ENCODE peak calls at places on chromosomes 3 and 15, in ten cellular contexts. H, I, M, Q, O, K, J, R, Y and V are unnamed samples.

GRCh38 chr15:90686435-90687218 is 30.5 kb upstream of the BLM start:
- DNase-seq in H (no peak), I (no peak), M (no peak), Q (no peak), O (peak; percentile 62), K (no peak), J (no peak), R (no peak), Y (no peak), V (no peak)

GRCh38 chr3:184354121-184354728 is 7.2 kb downstream of the CLCN2 start:
- DNase-seq in H (peak; percentile 47), I (peak; percentile 53), M (peak; percentile 61), Q (no peak), O (peak; percentile 57), K (no peak), J (peak; percentile 69), R (no peak), Y (peak; percentile 41), V (peak; percentile 90)

GRCh38 chr15:77009646-77010311 is 14.9 kb downstream of the PSTPIP1 start:
- DNase-seq in H (no peak), I (no peak), M (no peak), Q (no peak), O (no peak), K (peak; percentile 33), J (no peak), R (no peak), Y (no peak), V (no peak)

GRCh38 chr3:27224197-27224596 is 145.0 kb downstream of the NEK10 start:
- DNase-seq in H (no peak), I (no peak), M (no peak), Q (no peak), O (no peak), K (peak; percentile 26), J (no peak), R (no peak), Y (no peak), V (no peak)

GRCh38 chr3:48038971-48039481 is 22.8 kb upstream of the MAP4 start:
- DNase-seq in H (no peak), I (no peak), M (no peak), Q (no peak), O (no peak), K (no peak), J (no peak), R (no peak), Y (no peak), V (no peak)

GRCh38 chr3:40996827-40997710 is 202.2 kb upstream of the CTNNB1 start:
- DNase-seq in H (no peak), I (no peak), M (peak; percentile 7), Q (no peak), O (no peak), K (no peak), J (peak; percentile 21), R (no peak), Y (no peak), V (peak; percentile 85)

GRCh38 chr15:93286456-93286855 is 197.4 kb upstream of the RGMA start:
- DNase-seq in H (no peak), I (no peak), M (no peak), Q (no peak), O (no peak), K (no peak), J (peak; percentile 53), R (no peak), Y (no peak), V (peak; percentile 70)

GRCh38 chr15:78914027-78914764 is 30.6 kb downstream of the CTSH start:
- DNase-seq in H (peak; percentile 50), I (peak; percentile 39), M (no peak), Q (peak; percentile 81), O (no peak), K (peak; percentile 25), J (peak; percentile 21), R (peak; percentile 77), Y (no peak), V (peak; percentile 74)

GRCh38 chr3:182608876-182609275 is 184.4 kb upstream of the ATP11B start:
- DNase-seq in H (no peak), I (no peak), M (no peak), Q (no peak), O (no peak), K (no peak), J (no peak), R (no peak), Y (no peak), V (no peak)

GRCh38 chr3:55750525-55750924 is 263.4 kb upstream of the WNT5A start:
- DNase-seq in H (no peak), I (no peak), M (no peak), Q (no peak), O (no peak), K (peak; percentile 91), J (no peak), R (no peak), Y (peak; percentile 97), V (no peak)

GRCh38 chr15:34737379-34737928 is 17.3 kb downstream of the GJD2 start:
- DNase-seq in H (no peak), I (peak; percentile 31), M (peak; percentile 35), Q (no peak), O (no peak), K (peak; percentile 35), J (no peak), R (no peak), Y (no peak), V (no peak)

GRCh38 chr3:193942516-193943055 is 193.4 kb upstream of the HES1 start:
- DNase-seq in H (no peak), I (no peak), M (no peak), Q (no peak), O (no peak), K (no peak), J (peak; percentile 31), R (no peak), Y (no peak), V (no peak)

GRCh38 chr15:64163662-64164362 is 990 bp upstream of the PPIB start:
- DNase-seq in H (no peak), I (peak; percentile 53), M (no peak), Q (peak; percentile 52), O (no peak), K (peak; percentile 32), J (no peak), R (no peak), Y (no peak), V (peak; percentile 55)

GRCh38 chr15:80944818-80945217 is 44.8 kb downstream of the MESD start:
- DNase-seq in H (no peak), I (no peak), M (no peak), Q (peak; percentile 12), O (no peak), K (no peak), J (no peak), R (peak; percentile 10), Y (no peak), V (no peak)

GRCh38 chr15:40343512-40343911 is 2.8 kb upstream of the CCDC9B start:
- DNase-seq in H (no peak), I (no peak), M (no peak), Q (peak; percentile 58), O (no peak), K (peak; percentile 68), J (no peak), R (no peak), Y (peak; percentile 97), V (no peak)
- H3K4me1 ChIP-seq in H (peaks cover 56% of the 10 kb centered on the region), I (peaks cover 33% of the 10 kb centered on the region), M (peaks cover 21% of the 10 kb centered on the region), Q (peaks cover 61% of the 10 kb centered on the region), O (peaks cover 3% of the 10 kb centered on the region), K (peaks cover 57% of the 10 kb centered on the region), J (peaks cover 11% of the 10 kb centered on the region), R (peaks cover 9% of the 10 kb centered on the region), Y (peaks cover 91% of the 10 kb centered on the region), V (peaks cover 3% of the 10 kb centered on the region)

DNA sequence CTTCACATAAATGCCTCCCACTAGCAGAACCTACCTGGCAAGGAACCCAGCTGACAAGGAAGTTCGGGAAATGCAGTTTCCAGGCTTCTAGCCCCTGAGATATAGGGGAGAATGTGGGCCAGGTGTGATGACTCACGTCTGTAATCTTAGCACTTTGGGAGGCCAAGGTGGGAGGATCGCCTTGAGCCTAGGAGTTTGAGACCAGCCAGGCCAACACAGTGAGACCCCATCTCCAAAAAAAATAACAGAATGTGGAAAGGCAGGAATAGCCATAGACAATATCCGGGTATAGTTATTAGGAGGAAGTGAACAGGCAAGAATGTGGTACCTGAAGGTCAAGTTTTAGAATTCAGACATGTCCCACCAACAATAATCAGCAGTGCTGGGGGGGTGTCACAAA is 40.5 kb upstream of the SH3BP5 start:
- DNase-seq in H (no peak), I (no peak), M (no peak), Q (no peak), O (no peak), K (no peak), J (no peak), R (no peak), Y (no peak), V (no peak)
- TF ChIP-seq CTCF in H (no peak), I (no peak), M (no peak), Q (no peak), O (no peak), K (no peak), J (no peak), R (no peak), Y (no peak), V (no peak)

GRCh38 chr3:151171145-151171544 is 31.9 kb downstream of the GPR171 start:
- DNase-seq in H (no peak), I (peak; percentile 39), M (no peak), Q (peak; percentile 49), O (peak; percentile 79), K (no peak), J (no peak), R (no peak), Y (no peak), V (no peak)
- H3K4me1 ChIP-seq in H (no peaks in the 10 kb centered on the region), I (no peaks in the 10 kb centered on the region), M (no peaks in the 10 kb centered on the region), Q (no peaks in the 10 kb centered on the region), O (peaks cover 34% of the 10 kb centered on the region), K (peaks cover 2% of the 10 kb centered on the region), J (peaks cover 8% of the 10 kb centered on the region), R (no peaks in the 10 kb centered on the region), Y (no peaks in the 10 kb centered on the region), V (no peaks in the 10 kb centered on the region)

GRCh38 chr3:16761576-16761975 is 123.2 kb upstream of the PLCL2 start:
- DNase-seq in H (no peak), I (no peak), M (no peak), Q (no peak), O (no peak), K (peak; percentile 8), J (no peak), R (no peak), Y (peak; percentile 90), V (no peak)
- TF ChIP-seq CTCF in H (no peak), I (no peak), M (no peak), Q (no peak), O (no peak), K (no peak), J (no peak), R (no peak), Y (no peak), V (no peak)

GRCh38 chr3:52238193-52238760 is 681 bp downstream of the TWF2 start:
- DNase-seq in H (peak; percentile 29), I (no peak), M (no peak), Q (no peak), O (no peak), K (no peak), J (peak; percentile 37), R (no peak), Y (no peak), V (no peak)
- H3K4me1 ChIP-seq in H (peaks cover 32% of the 10 kb centered on the region), I (peaks cover 38% of the 10 kb centered on the region), M (peaks cover 14% of the 10 kb centered on the region), Q (peaks cover 30% of the 10 kb centered on the region), O (peaks cover 49% of the 10 kb centered on the region), K (peaks cover 36% of the 10 kb centered on the region), J (peaks cover 8% of the 10 kb centered on the region), R (peaks cover 18% of the 10 kb centered on the region), Y (peaks cover 32% of the 10 kb centered on the region), V (peaks cover 4% of the 10 kb centered on the region)

DNA sequence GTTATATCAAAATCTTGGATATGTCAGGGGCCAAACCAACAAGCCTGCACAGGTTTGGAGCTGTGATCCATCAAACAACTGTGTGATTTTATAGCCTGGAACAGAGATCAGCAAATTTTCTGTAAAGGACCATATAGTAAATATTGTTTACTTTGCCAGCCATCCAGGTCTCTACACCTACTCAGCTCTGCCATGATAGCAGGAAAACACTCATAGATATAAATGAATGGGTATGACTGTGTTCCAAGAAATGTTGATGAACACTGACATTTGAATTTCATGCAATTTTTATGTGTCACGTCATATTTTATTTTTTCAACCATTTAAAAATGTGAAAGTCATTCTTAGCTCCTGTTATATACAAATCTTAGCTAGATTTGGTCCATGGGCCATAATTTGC is 6.3 kb downstream of the ATXN7 start:
- DNase-seq in H (no peak), I (no peak), M (no peak), Q (no peak), O (no peak), K (no peak), J (no peak), R (no peak), Y (no peak), V (no peak)
- TF ChIP-seq CTCF in H (no peak), I (no peak), M (no peak), Q (no peak), O (no peak), K (no peak), J (no peak), R (no peak), Y (no peak), V (no peak)